ENCODE peak calls at places on chromosomes 16 and 17, in nine cellular contexts. A is uterus; F is tibial artery; N is stimulated activated CD8-positive, alpha-beta memory T cell treated with anti-CD3 and anti-CD28 coated beads, Interleukin-4, amount 100 ng/mL, for 24 hours; R is iPS-NIHi11; W is AG10803; P is NCI-H2081; U is A549; M is stimulated activated effector memory CD8-positive, alpha-beta T cell treated with anti-CD3 and anti-CD28 coated beads, Interleukin-12 subunit alpha, Interleukin-12 subunit beta, amount 100 ng/mL, for 72 hours. C is an unnamed sample.

GRCh38 chr17:59627770-59628171 is 8.1 kb downstream of the CLTC start:
- DNase-seq in U (no peak), R (no peak), P (no peak), M (no peak), N (no peak), W (no peak), A (no peak), F (no peak), C (no peak)

GRCh38 chr16:88331989-88332920 is 50.5 kb upstream of the ZNF469 start:
- DNase-seq in F (peak; percentile 94), P (no peak), R (no peak), U (peak; percentile 95), M (no peak), W (peak; percentile 100), A (peak; percentile 65), N (no peak), C (peak; percentile 92)

GRCh38 chr17:45222273-45222993 is 748 bp downstream of the FMNL1 start:
- DNase-seq in N (peak; percentile 37), R (no peak), U (no peak), A (no peak), F (peak; percentile 69), M (no peak), P (no peak), W (no peak), C (no peak)

GRCh38 chr16:26263406-26263805 is 571.6 kb downstream of the HS3ST4 start:
- DNase-seq in U (no peak), F (no peak), R (no peak), M (no peak), A (no peak), N (no peak), P (no peak), W (no peak), C (no peak)

GRCh38 chr17:14302421-14303099 is 1.7 kb downstream of the HS3ST3B1 start:
- DNase-seq in R (peak; percentile 65), W (peak; percentile 86), A (peak; percentile 52), M (peak; percentile 83), F (peak; percentile 78), N (peak; percentile 75), P (peak; percentile 33), U (peak; percentile 83), C (peak; percentile 94)

GRCh38 chr16:57769541-57770145 is 32.6 kb downstream of the KIFC3 start:
- DNase-seq in R (no peak), P (no peak), A (no peak), M (no peak), U (no peak), N (no peak), F (no peak), W (no peak), C (no peak)

GRCh38 chr16:11729787-11730186 is 12.9 kb downstream of the TXNDC11 start:
- DNase-seq in P (no peak), N (no peak), W (no peak), F (no peak), R (no peak), M (no peak), A (no peak), U (no peak), C (no peak)

GRCh38 chr16:84665843-84666242 is 17.5 kb downstream of the KLHL36 start:
- DNase-seq in P (no peak), N (no peak), A (no peak), U (no peak), R (no peak), M (no peak), W (no peak), F (no peak), C (no peak)

GRCh38 chr16:68311316-68311620 is 449 bp downstream of the PRMT7 start:
- DNase-seq in U (no peak), P (no peak), F (peak; percentile 46), N (no peak), R (no peak), W (no peak), M (no peak), A (no peak), C (no peak)

GRCh38 chr16:30934827-30935557 is 11.6 kb downstream of the FBXL19 start:
- DNase-seq in M (no peak), F (no peak), U (peak; percentile 45), A (no peak), R (peak; percentile 78), N (no peak), W (peak; percentile 41), P (no peak), C (no peak)